ENCODE peak calls at places on chromosomes 3 and 15, in eight cellular contexts. One of them, this sample, is unnamed. For H3K4me1, the result is how much of the 10 kb centered on the place peaks cover.

GRCh38 chr3:150342951-150343468 is 65.1 kb upstream of the TSC22D2 start:
- DNase-seq in suprapubic skin: no peak
- DNase-seq in stomach: no peak
- DNase-seq in A549: no peak
- DNase-seq in sigmoid colon: no peak
- DNase-seq in SK-N-SH: no peak
- DNase-seq in tibial nerve: no peak
- DNase-seq in ovary: no peak
- DNase-seq in this sample: no peak

GRCh38 chr3:16350041-16350952 is 85.3 kb downstream of the OXNAD1 start:
- DNase-seq in suprapubic skin: no peak
- DNase-seq in stomach: no peak
- DNase-seq in A549: peak
- DNase-seq in sigmoid colon: no peak
- DNase-seq in SK-N-SH: peak
- DNase-seq in tibial nerve: no peak
- DNase-seq in ovary: no peak
- DNase-seq in this sample: no peak

GRCh38 chr3:43180027-43180426 is 74.1 kb upstream of the POMGNT2 start:
- DNase-seq in suprapubic skin: no peak
- DNase-seq in stomach: no peak
- DNase-seq in A549: no peak
- DNase-seq in sigmoid colon: no peak
- DNase-seq in SK-N-SH: no peak
- DNase-seq in tibial nerve: no peak
- DNase-seq in ovary: no peak
- DNase-seq in this sample: peak

GRCh38 chr3:4306860-4307259 is 3.7 kb downstream of the SETMAR start:
- DNase-seq in suprapubic skin: no peak
- DNase-seq in stomach: no peak
- DNase-seq in A549: no peak
- DNase-seq in sigmoid colon: no peak
- DNase-seq in SK-N-SH: no peak
- DNase-seq in tibial nerve: no peak
- DNase-seq in ovary: no peak
- DNase-seq in this sample: no peak

GRCh38 chr3:177426151-177426904 is 229.0 kb upstream of the TBL1XR1 start:
- DNase-seq in suprapubic skin: no peak
- DNase-seq in stomach: no peak
- DNase-seq in A549: no peak
- DNase-seq in sigmoid colon: no peak
- DNase-seq in SK-N-SH: no peak
- DNase-seq in tibial nerve: no peak
- DNase-seq in ovary: no peak
- DNase-seq in this sample: no peak

GRCh38 chr3:127014536-127015281 is 31.8 kb downstream of the PLXNA1 start:
- DNase-seq in suprapubic skin: no peak
- DNase-seq in stomach: no peak
- DNase-seq in A549: no peak
- DNase-seq in sigmoid colon: no peak
- DNase-seq in SK-N-SH: no peak
- DNase-seq in tibial nerve: no peak
- DNase-seq in ovary: no peak
- DNase-seq in this sample: no peak

GRCh38 chr15:40714144-40714543 is 19.2 kb downstream of the RAD51 start:
- DNase-seq in suprapubic skin: no peak
- DNase-seq in stomach: no peak
- DNase-seq in A549: no peak
- DNase-seq in sigmoid colon: no peak
- DNase-seq in SK-N-SH: no peak
- DNase-seq in tibial nerve: no peak
- DNase-seq in ovary: no peak
- DNase-seq in this sample: no peak

GRCh38 chr15:95017950-95018349 is 786.6 kb downstream of the MCTP2 start:
- DNase-seq in suprapubic skin: peak
- DNase-seq in stomach: peak
- DNase-seq in A549: no peak
- DNase-seq in sigmoid colon: peak
- DNase-seq in SK-N-SH: peak
- DNase-seq in tibial nerve: peak
- DNase-seq in ovary: peak
- DNase-seq in this sample: peak

GRCh38 chr3:22933051-22933450 is 270.1 kb upstream of the UBE2E2 start:
- DNase-seq in suprapubic skin: no peak
- DNase-seq in stomach: no peak
- DNase-seq in A549: no peak
- DNase-seq in sigmoid colon: no peak
- DNase-seq in SK-N-SH: no peak
- DNase-seq in tibial nerve: no peak
- DNase-seq in ovary: no peak
- DNase-seq in this sample: no peak

GRCh38 chr3:101940521-101940992 is 91.2 kb downstream of the NFKBIZ start:
- DNase-seq in suprapubic skin: no peak
- DNase-seq in stomach: no peak
- DNase-seq in A549: peak
- DNase-seq in sigmoid colon: peak
- DNase-seq in SK-N-SH: peak
- DNase-seq in tibial nerve: no peak
- DNase-seq in ovary: no peak
- DNase-seq in this sample: no peak

GRCh38 chr3:46695962-46696922 is 2.8 kb upstream of the ALS2CL start:
- DNase-seq in suprapubic skin: no peak
- DNase-seq in stomach: no peak
- DNase-seq in A549: no peak
- DNase-seq in sigmoid colon: no peak
- DNase-seq in SK-N-SH: no peak
- DNase-seq in tibial nerve: no peak
- DNase-seq in ovary: peak
- DNase-seq in this sample: no peak

GRCh38 chr3:129558076-129558771 is 15.2 kb downstream of the H1-8 start:
- DNase-seq in suprapubic skin: no peak
- DNase-seq in stomach: no peak
- DNase-seq in A549: no peak
- DNase-seq in sigmoid colon: no peak
- DNase-seq in SK-N-SH: no peak
- DNase-seq in tibial nerve: no peak
- DNase-seq in ovary: no peak
- DNase-seq in this sample: no peak

GRCh38 chr15:78955355-78955754 is 10.5 kb upstream of the CTSH start:
- DNase-seq in suprapubic skin: no peak
- DNase-seq in stomach: no peak
- DNase-seq in A549: no peak
- DNase-seq in sigmoid colon: no peak
- DNase-seq in SK-N-SH: no peak
- DNase-seq in tibial nerve: no peak
- DNase-seq in ovary: no peak
- DNase-seq in this sample: no peak

GRCh38 chr3:190989213-190989612 is 126.7 kb upstream of the GMNC start:
- DNase-seq in suprapubic skin: no peak
- DNase-seq in stomach: no peak
- DNase-seq in A549: no peak
- DNase-seq in sigmoid colon: no peak
- DNase-seq in SK-N-SH: no peak
- DNase-seq in tibial nerve: no peak
- DNase-seq in ovary: no peak
- DNase-seq in this sample: no peak

GRCh38 chr3:80677796-80678195 is 910.0 kb upstream of the ROBO1 start:
- DNase-seq in suprapubic skin: no peak
- DNase-seq in stomach: no peak
- DNase-seq in A549: no peak
- DNase-seq in sigmoid colon: no peak
- DNase-seq in SK-N-SH: no peak
- DNase-seq in tibial nerve: no peak
- DNase-seq in ovary: no peak
- DNase-seq in this sample: no peak

GRCh38 chr3:55486857-55487375 is at the start of gene WNT5A:
- DNase-seq in suprapubic skin: no peak
- DNase-seq in stomach: no peak
- DNase-seq in A549: peak
- DNase-seq in sigmoid colon: peak
- DNase-seq in SK-N-SH: peak
- DNase-seq in tibial nerve: no peak
- DNase-seq in ovary: peak
- DNase-seq in this sample: peak

GRCh38 chr3:195888981-195889842 is 19.1 kb downstream of the TNK2 start:
- DNase-seq in suprapubic skin: no peak
- DNase-seq in stomach: no peak
- DNase-seq in A549: no peak
- DNase-seq in sigmoid colon: no peak
- DNase-seq in SK-N-SH: no peak
- DNase-seq in tibial nerve: no peak
- DNase-seq in ovary: no peak
- DNase-seq in this sample: no peak
- H3K4me1 ChIP-seq in suprapubic skin: under half
- H3K4me1 ChIP-seq in stomach: half or more
- H3K4me1 ChIP-seq in A549: under half
- H3K4me1 ChIP-seq in sigmoid colon: half or more
- H3K4me1 ChIP-seq in SK-N-SH: under half
- H3K4me1 ChIP-seq in tibial nerve: under half
- H3K4me1 ChIP-seq in ovary: under half
- H3K4me1 ChIP-seq in this sample: under half

DNA sequence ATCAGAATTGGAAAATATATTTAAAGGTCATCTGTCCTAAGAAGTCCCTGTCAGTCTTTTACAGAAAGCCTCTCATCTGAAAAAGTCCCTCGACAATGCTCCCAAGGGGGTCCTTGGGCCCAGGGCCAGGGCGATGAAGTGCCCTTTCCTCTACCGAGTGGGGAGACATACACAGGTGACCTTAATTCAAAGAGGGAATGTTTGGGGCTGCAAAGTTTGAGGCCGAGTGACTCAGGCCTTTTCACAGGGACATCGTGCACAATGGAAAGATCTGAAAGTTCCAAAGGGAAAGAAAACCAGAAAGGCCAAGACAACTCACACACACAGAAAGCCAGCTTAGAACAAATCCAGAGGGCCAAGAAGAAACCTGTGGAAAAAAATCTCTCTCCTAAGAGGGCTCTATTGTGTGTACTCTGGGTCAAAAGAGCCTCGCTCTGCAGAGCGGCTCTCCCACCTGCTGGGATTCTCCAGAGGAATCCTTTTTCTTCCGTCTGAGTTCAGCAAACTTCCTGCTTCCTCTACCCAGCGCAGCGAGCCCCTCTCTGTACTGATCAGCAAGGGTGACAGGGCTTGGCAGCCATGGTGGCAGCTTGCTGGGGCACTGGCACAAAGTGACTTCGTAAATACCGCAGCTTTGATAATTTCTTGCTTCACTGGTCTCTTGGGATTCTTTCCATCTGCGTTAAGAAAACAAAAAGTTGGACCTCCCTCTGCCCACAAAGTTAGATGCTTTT is 259.1 kb downstream of the OPA1 start:
- DNase-seq in suprapubic skin: no peak
- DNase-seq in stomach: peak
- DNase-seq in A549: no peak
- DNase-seq in sigmoid colon: no peak
- DNase-seq in SK-N-SH: no peak
- DNase-seq in tibial nerve: no peak
- DNase-seq in ovary: no peak
- DNase-seq in this sample: no peak
- TF ChIP-seq EP300 in suprapubic skin: no peak
- TF ChIP-seq EP300 in stomach: no peak
- TF ChIP-seq EP300 in A549: no peak
- TF ChIP-seq EP300 in sigmoid colon: peak
- TF ChIP-seq EP300 in SK-N-SH: no peak
- TF ChIP-seq EP300 in tibial nerve: no peak
- TF ChIP-seq EP300 in ovary: no peak
- TF ChIP-seq EP300 in this sample: peak

DNA sequence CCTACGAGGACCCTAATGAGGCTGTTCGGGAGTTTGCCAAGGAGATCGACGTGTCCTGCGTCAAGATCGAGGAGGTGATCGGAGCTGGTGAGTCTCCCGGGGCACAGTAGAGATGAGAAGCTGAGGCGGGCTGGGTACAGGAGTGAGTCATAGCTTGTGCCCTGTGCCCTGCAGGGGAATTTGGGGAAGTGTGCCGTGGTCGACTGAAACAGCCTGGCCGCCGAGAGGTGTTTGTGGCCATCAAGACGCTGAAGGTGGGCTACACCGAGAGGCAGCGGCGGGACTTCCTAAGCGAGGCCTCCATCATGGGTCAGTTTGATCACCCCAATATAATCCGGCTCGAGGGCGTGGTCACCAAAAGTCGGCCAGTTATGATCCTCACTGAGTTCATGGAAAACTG is 17.9 kb downstream of the EPHB3 start:
- DNase-seq in suprapubic skin: no peak
- DNase-seq in stomach: no peak
- DNase-seq in A549: no peak
- DNase-seq in sigmoid colon: no peak
- DNase-seq in SK-N-SH: no peak
- DNase-seq in tibial nerve: no peak
- DNase-seq in ovary: peak
- DNase-seq in this sample: no peak
- H3K4me1 ChIP-seq in suprapubic skin: half or more
- H3K4me1 ChIP-seq in stomach: under half
- H3K4me1 ChIP-seq in A549: under half
- H3K4me1 ChIP-seq in sigmoid colon: under half
- H3K4me1 ChIP-seq in SK-N-SH: under half
- H3K4me1 ChIP-seq in tibial nerve: under half
- H3K4me1 ChIP-seq in ovary: under half
- H3K4me1 ChIP-seq in this sample: half or more

GRCh38 chr3:69435274-69436262 is 49.7 kb upstream of the FRMD4B start:
- DNase-seq in suprapubic skin: no peak
- DNase-seq in stomach: no peak
- DNase-seq in A549: no peak
- DNase-seq in sigmoid colon: no peak
- DNase-seq in SK-N-SH: no peak
- DNase-seq in tibial nerve: no peak
- DNase-seq in ovary: no peak
- DNase-seq in this sample: no peak

GRCh38 chr3:69433016-69433937 is 47.4 kb upstream of the FRMD4B start:
- DNase-seq in suprapubic skin: no peak
- DNase-seq in stomach: no peak
- DNase-seq in A549: peak
- DNase-seq in sigmoid colon: no peak
- DNase-seq in SK-N-SH: no peak
- DNase-seq in tibial nerve: no peak
- DNase-seq in ovary: no peak
- DNase-seq in this sample: no peak

GRCh38 chr3:69428657-69429255 is 42.9 kb upstream of the FRMD4B start:
- DNase-seq in suprapubic skin: no peak
- DNase-seq in stomach: no peak
- DNase-seq in A549: no peak
- DNase-seq in sigmoid colon: no peak
- DNase-seq in SK-N-SH: no peak
- DNase-seq in tibial nerve: no peak
- DNase-seq in ovary: no peak
- DNase-seq in this sample: no peak

GRCh38 chr3:69439683-69440270 is 53.9 kb upstream of the FRMD4B start:
- DNase-seq in suprapubic skin: no peak
- DNase-seq in stomach: no peak
- DNase-seq in A549: peak
- DNase-seq in sigmoid colon: no peak
- DNase-seq in SK-N-SH: no peak
- DNase-seq in tibial nerve: peak
- DNase-seq in ovary: no peak
- DNase-seq in this sample: no peak

DNA sequence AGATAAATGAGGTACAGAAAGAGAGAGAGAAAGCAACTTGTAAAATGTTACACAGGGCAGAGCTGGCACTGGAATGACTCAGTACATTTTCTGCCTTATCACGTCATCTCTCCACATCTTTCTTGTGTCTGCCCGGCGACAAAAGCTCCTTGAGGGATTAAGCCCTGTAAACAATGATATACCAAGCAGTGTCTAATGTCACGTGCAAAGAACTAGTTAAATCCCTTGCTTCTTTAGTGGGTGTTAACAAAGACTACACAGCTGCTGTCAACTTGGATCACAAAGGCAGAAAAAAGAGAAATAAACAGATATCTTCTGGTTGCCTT is 48.0 kb upstream of the FRMD4B start:
- DNase-seq in suprapubic skin: no peak
- DNase-seq in stomach: no peak
- DNase-seq in A549: peak
- DNase-seq in sigmoid colon: no peak
- DNase-seq in SK-N-SH: no peak
- DNase-seq in tibial nerve: no peak
- DNase-seq in ovary: no peak
- DNase-seq in this sample: no peak
- TF ChIP-seq EP300 in suprapubic skin: no peak
- TF ChIP-seq EP300 in stomach: no peak
- TF ChIP-seq EP300 in A549: no peak
- TF ChIP-seq EP300 in sigmoid colon: no peak
- TF ChIP-seq EP300 in SK-N-SH: no peak
- TF ChIP-seq EP300 in tibial nerve: no peak
- TF ChIP-seq EP300 in ovary: no peak
- TF ChIP-seq EP300 in this sample: no peak

This sample was measured in transverse colon.